ENCODE peak calls at places on chromosomes 16 and 17, in ten cellular contexts. H, D, B, N, X, M, U, O, T and W are unnamed samples.

GRCh38 chr17:78854508-78854907 is 13.9 kb upstream of the USP36 start:
- DNase-seq in H (no peak), M (no peak), U (no peak), B (no peak), T (no peak), O (no peak), X (no peak), D (no peak), N (no peak), W (no peak)

GRCh38 chr16:2692948-2693651 is 10.8 kb downstream of the KCTD5 start:
- DNase-seq in H (no peak), M (peak), U (no peak), B (no peak), D (no peak), O (peak), T (peak), X (no peak), N (peak), W (no peak)

GRCh38 chr16:25553711-25554436 is 137.9 kb upstream of the HS3ST4 start:
- DNase-seq in D (no peak), X (no peak), H (no peak), O (peak), N (no peak), M (no peak), T (no peak), U (peak), B (no peak), W (no peak)

GRCh38 chr16:4059969-4060368 is 56.3 kb downstream of the ADCY9 start:
- DNase-seq in D (peak), X (peak), N (no peak), H (no peak), B (no peak), U (no peak), T (no peak), O (no peak), M (no peak), W (peak)

GRCh38 chr16:68401871-68402747 is 46.2 kb downstream of the SMPD3 start:
- DNase-seq in T (peak), M (peak), H (peak), D (no peak), X (no peak), O (peak), B (no peak), U (peak), N (no peak), W (peak)

GRCh38 chr17:59848778-59849177 is 44.0 kb downstream of the TUBD1 start:
- DNase-seq in M (peak), N (no peak), B (no peak), H (peak), D (peak), X (no peak), O (peak), T (no peak), U (peak), W (peak)

GRCh38 chr16:66375451-66375850 is 9.0 kb downstream of the CDH5 start:
- DNase-seq in M (no peak), H (no peak), N (no peak), U (no peak), D (no peak), O (no peak), X (no peak), B (no peak), T (no peak), W (no peak)

GRCh38 chr16:28823719-28824547 is 1.1 kb downstream of the ATXN2L start:
- DNase-seq in D (peak), T (peak), U (peak), O (peak), X (peak), M (peak), H (peak), N (peak), B (peak), W (peak)

GRCh38 chr17:40815381-40815780 is 7.0 kb downstream of the KRT10 start:
- DNase-seq in U (no peak), N (no peak), M (no peak), D (no peak), O (no peak), T (no peak), H (no peak), X (no peak), B (no peak), W (no peak)

GRCh38 chr16:71288570-71288889 is 672 bp downstream of the CMTR2 start:
- DNase-seq in X (no peak), B (no peak), M (no peak), O (no peak), H (no peak), D (no peak), N (no peak), T (peak), U (no peak), W (peak)

GRCh38 chr17:39360537-39360936 is 40.9 kb downstream of the FBXL20 start:
- DNase-seq in H (no peak), U (no peak), N (peak), M (no peak), T (no peak), X (no peak), B (no peak), O (no peak), D (no peak), W (no peak)

GRCh38 chr17:78125976-78126894 is 2.3 kb downstream of the TMC6 start:
- DNase-seq in M (no peak), H (no peak), T (no peak), O (no peak), B (no peak), X (no peak), N (no peak), D (no peak), U (no peak), W (no peak)

GRCh38 chr17:39402279-39402889 is 958 bp upstream of the FBXL20 start:
- DNase-seq in N (peak), H (peak), O (peak), M (peak), X (peak), U (peak), B (peak), T (peak), D (peak), W (peak)

GRCh38 chr17:78780335-78780734 is 1.7 kb downstream of the CYTH1 start:
- DNase-seq in X (peak), B (no peak), N (no peak), M (no peak), O (no peak), U (no peak), H (no peak), T (no peak), D (no peak), W (no peak)

GRCh38 chr16:46658925-46659324 is 30.1 kb downstream of the VPS35 start:
- DNase-seq in N (peak), H (no peak), B (no peak), T (no peak), O (no peak), X (no peak), M (no peak), D (no peak), U (no peak), W (no peak)

GRCh38 chr17:56751145-56751743 is 82.5 kb downstream of the C17orf67 start:
- DNase-seq in O (no peak), D (no peak), N (no peak), M (no peak), T (no peak), U (no peak), H (no peak), X (no peak), B (no peak), W (no peak)

GRCh38 chr17:28748852-28749515 is 5.2 kb downstream of the TRAF4 start:
- DNase-seq in T (no peak), N (no peak), B (no peak), M (no peak), O (no peak), X (no peak), H (no peak), U (no peak), D (peak), W (no peak)

GRCh38 chr17:44795928-44796327 is 34.2 kb downstream of the GJC1 start:
- DNase-seq in T (no peak), O (no peak), D (no peak), H (no peak), M (no peak), B (no peak), U (no peak), N (no peak), X (no peak), W (no peak)

GRCh38 chr17:44795421-44795820 is 34.7 kb downstream of the GJC1 start:
- DNase-seq in N (no peak), H (no peak), M (no peak), B (no peak), O (no peak), T (no peak), D (no peak), U (no peak), X (no peak), W (no peak)

GRCh38 chr17:44796731-44797130 is 33.4 kb downstream of the GJC1 start:
- DNase-seq in D (no peak), T (no peak), X (no peak), B (no peak), N (no peak), H (no peak), M (no peak), O (no peak), U (no peak), W (no peak)

GRCh38 chr17:44793885-44794698 is 35.3 kb downstream of the ADAM11 start:
- DNase-seq in U (peak), M (no peak), D (no peak), O (no peak), T (no peak), N (peak), B (no peak), H (no peak), X (no peak), W (peak)

DNA sequence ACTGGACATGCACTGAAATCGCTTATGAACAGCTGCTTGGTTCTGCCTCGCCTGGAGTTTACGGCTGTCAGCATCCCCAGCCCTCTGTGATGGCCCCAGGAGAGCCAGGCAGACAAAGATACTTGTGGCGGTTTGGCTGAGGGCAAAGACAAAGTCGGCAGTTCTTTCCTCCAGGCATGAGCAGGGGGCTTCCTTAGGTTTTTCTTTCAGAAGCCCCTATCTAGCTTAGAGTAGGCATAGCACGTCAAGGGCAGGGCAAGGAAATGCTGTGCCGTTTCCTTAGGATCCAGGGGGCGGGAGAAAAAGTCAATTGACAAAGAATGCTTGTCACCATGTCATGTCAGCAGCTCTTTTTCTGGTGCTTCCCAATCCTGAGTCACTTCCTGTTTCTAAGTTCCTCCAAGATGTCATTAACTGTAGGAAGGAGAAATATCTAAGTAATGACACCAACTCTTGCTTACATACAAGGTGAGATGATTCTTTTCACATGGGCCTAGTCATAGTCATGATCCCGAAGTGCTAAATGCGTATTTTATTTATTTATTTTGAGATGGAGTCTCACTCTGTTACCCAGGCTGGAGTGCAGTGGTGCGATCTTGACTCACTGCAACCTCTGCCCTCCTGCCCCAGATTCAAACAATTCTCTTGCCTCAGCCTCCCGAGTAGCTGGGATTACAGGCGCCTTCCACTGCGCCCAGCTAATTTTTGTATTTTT is 35.2 kb downstream of the GJC1 start:
- DNase-seq in X (no peak), D (no peak), M (peak), U (peak), O (peak), H (peak), B (no peak), N (no peak), T (peak), W (peak)
- H3K4me3 ChIP-seq in X (no peak), D (no peak), M (no peak), U (no peak), O (no peak), H (no peak), B (no peak), N (peak), T (no peak), W (no peak)

GRCh38 chr17:42274273-42274542 is 2.0 kb downstream of the STAT5B start:
- DNase-seq in N (no peak), T (no peak), H (no peak), M (no peak), O (no peak), B (peak), X (no peak), D (no peak), U (no peak), W (no peak)

GRCh38 chr17:42274812-42275526 is 1.2 kb downstream of the STAT5B start:
- DNase-seq in B (no peak), M (no peak), N (no peak), H (no peak), O (peak), X (no peak), D (no peak), T (no peak), U (no peak), W (no peak)

GRCh38 chr17:42272576-42272975 is 3.6 kb downstream of the STAT5B start:
- DNase-seq in T (no peak), B (no peak), X (peak), D (no peak), N (no peak), H (no peak), U (no peak), O (no peak), M (no peak), W (no peak)

GRCh38 chr17:42272162-42272561 is 4.0 kb downstream of the STAT5B start:
- DNase-seq in T (no peak), B (no peak), U (no peak), H (no peak), O (no peak), N (no peak), M (no peak), D (no peak), X (no peak), W (no peak)

GRCh38 chr17:42273474-42274272 is 2.5 kb downstream of the STAT5B start:
- DNase-seq in M (no peak), B (no peak), X (peak), T (no peak), N (no peak), H (no peak), U (no peak), O (no peak), D (no peak), W (no peak)
- H3K4me3 ChIP-seq in M (no peak), B (no peak), X (peak), T (no peak), N (no peak), H (no peak), U (no peak), O (no peak), D (no peak), W (no peak)

GRCh38 chr16:54933281-54934150 is 2.9 kb downstream of the IRX5 start:
- DNase-seq in B (no peak), H (no peak), D (no peak), N (no peak), X (no peak), T (peak), U (no peak), M (no peak), O (no peak), W (no peak)
- H3K4me3 ChIP-seq in B (peak), H (no peak), D (no peak), N (no peak), X (no peak), T (peak), U (peak), M (peak), O (peak), W (no peak)

GRCh38 chr17:73431401-73432205 is 119.8 kb upstream of the CDC42EP4 start:
- DNase-seq in T (no peak), U (no peak), H (no peak), M (no peak), B (no peak), X (no peak), O (no peak), D (no peak), N (no peak), W (no peak)

GRCh38 chr17:73432624-73433190 is 120.9 kb upstream of the CDC42EP4 start:
- DNase-seq in U (no peak), T (no peak), O (no peak), N (no peak), H (no peak), B (no peak), X (no peak), M (no peak), D (no peak), W (no peak)

GRCh38 chr17:73429440-73430164 is 117.8 kb upstream of the CDC42EP4 start:
- DNase-seq in X (peak), D (peak), H (peak), O (peak), B (peak), U (peak), T (peak), M (peak), N (peak), W (peak)

GRCh38 chr17:73430848-73431247 is 119.0 kb upstream of the CDC42EP4 start:
- DNase-seq in M (no peak), H (peak), B (no peak), U (no peak), N (no peak), D (no peak), X (no peak), O (peak), T (peak), W (peak)

GRCh38 chr17:73430165-73430680 is 118.4 kb upstream of the CDC42EP4 start:
- DNase-seq in X (no peak), D (no peak), H (no peak), B (no peak), T (no peak), M (no peak), N (no peak), O (no peak), U (no peak), W (no peak)
- H3K4me3 ChIP-seq in X (no peak), D (no peak), H (no peak), B (no peak), T (no peak), M (no peak), N (no peak), O (no peak), U (no peak), W (no peak)

DNA sequence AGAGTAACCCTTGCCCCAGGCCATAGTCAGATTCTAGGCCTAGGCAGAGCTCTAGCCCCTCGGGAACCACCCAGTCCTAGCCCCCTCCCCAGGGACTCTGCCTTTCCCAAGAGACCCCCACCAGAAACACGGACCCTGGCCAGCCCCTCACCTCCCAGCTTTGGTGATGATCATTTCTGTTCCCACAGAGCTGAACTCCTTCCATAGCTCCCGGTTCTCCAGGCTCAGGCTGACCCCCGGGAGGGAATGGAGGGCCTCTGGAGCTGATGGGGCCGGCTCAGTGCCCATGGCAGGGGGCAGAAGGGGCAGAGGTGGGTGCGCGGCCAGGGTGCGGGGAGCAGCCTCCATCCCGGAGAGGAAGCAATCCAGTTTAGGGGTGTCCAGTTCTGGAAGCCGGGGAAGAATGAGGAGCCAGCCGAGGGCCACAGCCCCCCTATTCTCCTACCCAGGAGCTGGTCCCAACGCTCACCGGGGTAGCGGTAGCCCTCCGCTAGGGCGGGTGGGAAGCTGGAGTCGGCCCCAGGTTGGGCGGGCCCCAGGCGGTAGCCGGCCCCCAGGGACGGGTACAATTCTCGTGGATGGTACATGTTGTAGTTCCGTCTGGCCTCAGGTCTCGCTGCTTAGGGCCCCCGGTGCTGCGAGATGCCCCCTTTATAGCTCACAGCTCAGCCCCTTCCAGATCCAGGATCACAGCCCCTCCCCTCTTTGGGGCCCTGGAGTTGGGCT is 954 bp downstream of the TBX6 start:
- DNase-seq in N (no peak), D (no peak), U (no peak), B (no peak), T (no peak), O (no peak), M (no peak), H (no peak), X (no peak), W (no peak)
- H3K4me3 ChIP-seq in N (peak), D (no peak), U (no peak), B (peak), T (no peak), O (no peak), M (no peak), H (no peak), X (no peak), W (no peak)